ENCODE peak calls at places on chromosomes 5 and 9, in six cellular contexts. C is stimulated activated CD4-positive, alpha-beta T cell treated with anti-CD3 and anti-CD28 coated beads, TNF-alpha, amount 100 ng/mL, for 1 hour; G is NCI-H2081 treated with DMSO at 0.1 percent for 48 hours; X is GM03348; P is HEK293T; W is cardiac muscle cell. O is an unnamed sample.

GRCh38 chr5:141343242-141343952 is at the start of gene PCDHGA3:
- DNase-seq in C (no peak), G (no peak), X (no peak), P (no peak), W (no peak), O (no peak)

GRCh38 chr9:92001244-92001643 is 51.2 kb upstream of the ROR2 start:
- DNase-seq in C (no peak), G (no peak), X (peak; percentile 66), P (no peak), W (no peak), O (no peak)

GRCh38 chr5:90182726-90183125 is 226.8 kb downstream of the CETN3 start:
- DNase-seq in C (no peak), G (no peak), X (no peak), P (no peak), W (no peak), O (no peak)

GRCh38 chr9:96519726-96520125 is 69.8 kb downstream of the HABP4 start:
- DNase-seq in C (no peak), G (no peak), X (no peak), P (no peak), W (no peak), O (no peak)

GRCh38 chr5:64807505-64807904 is 38.8 kb downstream of the CWC27 start:
- DNase-seq in C (no peak), G (no peak), X (no peak), P (no peak), W (no peak), O (no peak)

GRCh38 chr5:55172937-55173695 is at the start of gene CDC20B:
- DNase-seq in C (peak; percentile 43), G (no peak), X (peak; percentile 98), P (peak; percentile 88), W (peak; percentile 93), O (no peak)

GRCh38 chr5:148615644-148616283 is 38.6 kb downstream of the HTR4 start:
- DNase-seq in C (no peak), G (no peak), X (no peak), P (no peak), W (no peak), O (no peak)

GRCh38 chr9:133574791-133575672 is 34.2 kb downstream of the FAM163B start:
- DNase-seq in C (no peak), G (no peak), X (no peak), P (no peak), W (no peak), O (no peak)

GRCh38 chr5:131545856-131546255 is 89.2 kb downstream of the RAPGEF6 start:
- DNase-seq in C (no peak), G (no peak), X (peak; percentile 65), P (no peak), W (no peak), O (no peak)

GRCh38 chr5:107670028-107670926 is 460 bp downstream of the EFNA5 start:
- DNase-seq in C (no peak), G (no peak), X (peak; percentile 32), P (no peak), W (peak; percentile 66), O (no peak)

GRCh38 chr5:163963881-163964280 is 458.5 kb downstream of the MAT2B start:
- DNase-seq in C (no peak), G (no peak), X (no peak), P (no peak), W (no peak), O (no peak)

O was measured in NCI-H1417 treated with DMSO at 0.1 percent for 48 hours.